ENCODE peak calls at places on chromosomes 11 and 22, in nine cellular contexts. Q is fibroblast of lung; F is NT2/D1; P is esophagus squamous epithelium; M is transverse colon; B is CD4-positive, alpha-beta memory T cell; A is body of pancreas; V is right atrium auricular region; T is bronchial epithelial cell. I is an unnamed sample.

GRCh38 chr11:93089474-93090102 is 108.2 kb downstream of the SLC36A4 start:
- DNase-seq in Q (peak; percentile 51), F (no peak), P (no peak), M (peak; percentile 27), B (no peak), A (peak; percentile 11), V (no peak), T (peak; percentile 61), I (no peak)

GRCh38 chr11:20087118-20087521 is 73.2 kb downstream of the DBX1 start:
- DNase-seq in Q (peak; percentile 94), F (no peak), P (no peak), M (no peak), B (no peak), A (no peak), V (no peak), T (no peak), I (no peak)

GRCh38 chr11:206516-207212 is 535 bp downstream of the BET1L start:
- DNase-seq in Q (no peak), F (no peak), P (no peak), M (peak; percentile 62), B (peak; percentile 15), A (peak; percentile 40), V (peak; percentile 59), T (no peak), I (no peak)

GRCh38 chr22:39643311-39644083 is 72.9 kb downstream of the CACNA1I start:
- DNase-seq in Q (peak; percentile 53), F (no peak), P (no peak), M (no peak), B (no peak), A (no peak), V (no peak), T (no peak), I (no peak)

GRCh38 chr11:446886-447285 is 3.2 kb upstream of the PTDSS2 start:
- DNase-seq in Q (no peak), F (no peak), P (no peak), M (peak; percentile 55), B (no peak), A (no peak), V (no peak), T (peak; percentile 71), I (no peak)

GRCh38 chr11:103735497-103736032 is 300.9 kb upstream of the DDI1 start:
- DNase-seq in Q (peak; percentile 50), F (no peak), P (no peak), M (no peak), B (no peak), A (no peak), V (no peak), T (peak; percentile 23), I (no peak)

GRCh38 chr22:39292561-39293074 is 26.8 kb downstream of the RPL3 start:
- DNase-seq in Q (peak; percentile 96), F (no peak), P (peak; percentile 35), M (peak; percentile 80), B (no peak), A (peak; percentile 98), V (peak; percentile 96), T (peak; percentile 93), I (no peak)

GRCh38 chr11:70501026-70501901 is 102.9 kb downstream of the CTTN start:
- DNase-seq in Q (no peak), F (no peak), P (no peak), M (no peak), B (no peak), A (no peak), V (no peak), T (no peak), I (peak; percentile 41)

GRCh38 chr11:105004021-105004420 is 18.9 kb downstream of the CASP5 start:
- DNase-seq in Q (no peak), F (no peak), P (no peak), M (no peak), B (no peak), A (no peak), V (no peak), T (no peak), I (no peak)

GRCh38 chr22:19151329-19152191 is 1.5 kb upstream of the GSC2 start:
- DNase-seq in Q (no peak), F (no peak), P (no peak), M (no peak), B (no peak), A (no peak), V (no peak), T (no peak), I (no peak)
- H3K27me3 ChIP-seq in Q (peaks cover 41% of the 10 kb centered on the region), F (peaks cover 59% of the 10 kb centered on the region), P (peaks cover 20% of the 10 kb centered on the region), M (peaks cover 81% of the 10 kb centered on the region), B (peaks cover 23% of the 10 kb centered on the region), A (no peaks in the 10 kb centered on the region), V (peaks cover 19% of the 10 kb centered on the region), T (peaks cover 48% of the 10 kb centered on the region), I (peaks cover 17% of the 10 kb centered on the region)

GRCh38 chr11:110565690-110566336 is 136.1 kb downstream of the FDX1 start:
- DNase-seq in Q (no peak), F (no peak), P (no peak), M (no peak), B (peak; percentile 6), A (no peak), V (no peak), T (peak; percentile 76), I (peak; percentile 9)

GRCh38 chr11:110565344-110565684 is 135.6 kb downstream of the FDX1 start:
- DNase-seq in Q (peak; percentile 59), F (peak; percentile 36), P (no peak), M (no peak), B (no peak), A (no peak), V (no peak), T (peak; percentile 22), I (no peak)

GRCh38 chr11:110566577-110566976 is 136.8 kb downstream of the FDX1 start:
- DNase-seq in Q (no peak), F (no peak), P (no peak), M (no peak), B (no peak), A (no peak), V (no peak), T (no peak), I (no peak)

GRCh38 chr11:110564676-110565343 is 135.1 kb downstream of the FDX1 start:
- DNase-seq in Q (no peak), F (peak; percentile 80), P (no peak), M (no peak), B (no peak), A (no peak), V (no peak), T (no peak), I (no peak)
- H3K4me3 ChIP-seq in Q (no peak overlapping the region), F (no peak overlapping the region), P (no peak overlapping the region), M (no peak overlapping the region), B (no peak overlapping the region), A (no peak overlapping the region), V (no peak overlapping the region), T (no peak overlapping the region), I (no peak overlapping the region)

GRCh38 chr11:61390161-61390560 is 2.2 kb upstream of the TMEM216 start:
- DNase-seq in Q (no peak), F (no peak), P (no peak), M (no peak), B (no peak), A (no peak), V (no peak), T (no peak), I (no peak)
- H3K27me3 ChIP-seq in Q (no peaks in the 10 kb centered on the region), F (peaks cover 6% of the 10 kb centered on the region), P (no peaks in the 10 kb centered on the region), M (no peaks in the 10 kb centered on the region), B (no peaks in the 10 kb centered on the region), A (no peaks in the 10 kb centered on the region), V (no peaks in the 10 kb centered on the region), T (no peaks in the 10 kb centered on the region), I (no peaks in the 10 kb centered on the region)

DNA sequence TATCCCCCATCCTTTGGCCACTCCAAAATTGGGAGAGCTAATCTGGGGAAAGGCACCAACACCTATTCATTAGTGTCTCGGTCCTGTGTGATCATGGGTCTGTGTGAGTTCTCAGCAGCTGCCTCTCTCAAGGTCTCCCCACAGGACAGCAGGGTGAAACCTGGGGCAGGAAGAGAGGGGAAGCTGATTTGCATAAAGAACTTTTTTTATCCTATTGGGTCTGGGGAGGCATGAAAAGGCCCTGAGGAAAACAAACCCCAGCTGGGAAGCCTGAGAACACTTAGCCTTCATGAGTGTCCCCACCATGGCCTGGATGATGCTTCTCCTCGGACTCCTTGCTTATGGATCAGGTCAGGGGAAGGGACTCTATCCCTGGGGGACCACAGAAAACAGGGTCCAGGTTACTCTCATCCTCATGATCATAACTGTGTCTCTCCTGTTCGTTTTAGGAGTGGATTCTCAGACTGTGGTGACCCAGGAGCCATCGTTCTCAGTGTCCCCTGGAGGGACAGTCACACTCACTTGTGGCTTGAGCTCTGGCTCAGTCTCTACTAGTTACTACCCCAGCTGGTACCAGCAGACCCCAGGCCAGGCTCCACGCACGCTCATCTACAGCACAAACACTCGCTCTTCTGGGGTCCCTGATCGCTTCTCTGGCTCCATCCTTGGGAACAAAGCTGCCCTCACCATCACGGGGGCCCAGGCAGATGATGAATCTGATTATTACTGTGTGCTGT is 116.0 kb upstream of the TOP3B start:
- DNase-seq in Q (no peak), F (no peak), P (no peak), M (no peak), B (no peak), A (no peak), V (peak; percentile 50), T (no peak), I (no peak)
- H3K4me3 ChIP-seq in Q (no peak overlapping the region), F (no peak overlapping the region), P (no peak overlapping the region), M (no peak overlapping the region), B (no peak overlapping the region), A (no peak overlapping the region), V (no peak overlapping the region), T (no peak overlapping the region), I (no peak overlapping the region)

DNA sequence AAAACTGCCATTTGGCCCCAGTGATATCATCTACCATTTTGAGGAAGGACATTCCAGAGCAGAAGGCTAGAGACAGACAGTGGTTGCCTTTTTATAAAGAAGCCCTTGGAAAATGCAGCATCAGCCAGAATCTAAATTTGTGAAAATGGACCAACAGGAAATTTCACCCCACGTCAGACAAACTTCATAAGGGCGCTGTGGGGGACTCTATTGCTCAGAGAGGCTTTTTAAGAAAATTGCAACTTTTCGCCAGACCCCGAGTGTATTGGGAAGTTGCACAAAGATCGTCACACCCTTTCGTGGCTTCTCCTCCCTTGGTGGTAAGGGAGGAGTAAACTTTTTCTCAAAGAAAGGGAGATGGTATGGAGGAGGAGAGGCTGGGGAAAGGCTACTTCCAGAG is 12.3 kb upstream of the ALX4 start:
- DNase-seq in Q (no peak), F (no peak), P (no peak), M (no peak), B (no peak), A (no peak), V (no peak), T (no peak), I (no peak)
- H3K27me3 ChIP-seq in Q (peaks cover 79% of the 10 kb centered on the region), F (peaks cover 83% of the 10 kb centered on the region), P (peaks cover 4% of the 10 kb centered on the region), M (peaks cover 100% of the 10 kb centered on the region), B (peaks cover 27% of the 10 kb centered on the region), A (no peaks in the 10 kb centered on the region), V (peaks cover 11% of the 10 kb centered on the region), T (peaks cover 61% of the 10 kb centered on the region), I (peaks cover 38% of the 10 kb centered on the region)

DNA sequence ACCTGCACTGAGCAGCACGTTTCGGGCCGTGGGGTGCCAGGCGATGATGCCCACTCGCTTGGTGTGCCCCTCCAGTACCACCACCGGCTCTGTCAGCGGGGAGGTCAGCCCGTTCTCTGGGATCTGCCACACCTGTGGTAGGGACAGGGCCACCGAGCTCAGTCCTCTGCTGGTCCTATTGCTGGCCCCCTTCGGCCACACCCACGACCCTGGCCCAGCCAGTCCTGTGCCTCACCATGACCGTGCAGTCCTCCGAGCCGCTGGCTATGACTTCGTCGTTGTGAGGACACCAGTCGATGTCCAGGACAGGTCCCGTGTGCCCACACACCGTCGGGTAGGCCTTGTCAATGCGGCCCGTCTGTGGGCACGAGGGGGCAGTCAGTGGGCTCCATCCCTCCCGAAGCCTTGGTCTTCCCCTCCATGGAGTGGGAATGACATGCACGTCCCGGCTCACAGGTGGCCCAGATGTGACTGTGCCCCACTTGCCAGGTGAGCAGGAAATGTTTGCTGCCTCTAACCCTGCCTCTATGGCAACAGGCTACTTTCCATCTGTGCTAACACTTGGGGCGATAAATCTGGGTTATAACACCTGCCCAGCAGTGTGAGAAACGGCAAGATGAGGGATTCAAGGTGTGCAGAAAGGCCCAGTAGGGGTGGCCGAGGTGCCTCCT is 1.4 kb downstream of the CORO1B start:
- DNase-seq in Q (no peak), F (no peak), P (no peak), M (no peak), B (peak; percentile 52), A (no peak), V (no peak), T (no peak), I (no peak)
- H3K4me3 ChIP-seq in Q (peak overlapping the region; percentile 76), F (no peak overlapping the region), P (peak overlapping the region; percentile 89), M (no peak overlapping the region), B (no peak overlapping the region), A (no peak overlapping the region), V (no peak overlapping the region), T (no peak overlapping the region), I (no peak overlapping the region)